ENCODE peak calls at places on chromosomes 3 and 15, in nine cellular contexts. Y is sigmoid colon; O is psoas muscle; S is right atrium auricular region; T is AG04450; B is CD4-positive, alpha-beta T cell; J is endothelial cell; Z is mammary epithelial cell; I is lung. R is an unnamed sample.

GRCh38 chr15:35858707-35859106 is 312.7 kb upstream of the DPH6 start:
- DNase-seq in Y (no peak), O (no peak), S (no peak), T (no peak), B (no peak), J (no peak), Z (no peak), I (no peak), R (no peak)

GRCh38 chr3:147089286-147089685 is 317.1 kb downstream of the ZIC4 start:
- DNase-seq in Y (no peak), O (no peak), S (no peak), T (no peak), B (no peak), J (no peak), Z (no peak), I (no peak), R (no peak)

GRCh38 chr15:60591491-60592385 is 112.8 kb upstream of the ICE2 start:
- DNase-seq in Y (peak), O (peak), S (no peak), T (no peak), B (no peak), J (peak), Z (peak), I (peak), R (peak)

GRCh38 chr15:92166029-92166428 is 227.7 kb upstream of the ST8SIA2 start:
- DNase-seq in Y (no peak), O (no peak), S (no peak), T (no peak), B (no peak), J (no peak), Z (no peak), I (no peak), R (no peak)

GRCh38 chr3:64398431-64398830 is 173.2 kb upstream of the PRICKLE2 start:
- DNase-seq in Y (no peak), O (no peak), S (no peak), T (no peak), B (no peak), J (no peak), Z (no peak), I (no peak), R (no peak)

GRCh38 chr3:155281892-155282291 is 11.6 kb downstream of the STRIT1 start:
- DNase-seq in Y (no peak), O (no peak), S (no peak), T (no peak), B (no peak), J (no peak), Z (no peak), I (no peak), R (no peak)

GRCh38 chr15:80070840-80071239 is 11.4 kb downstream of the ZFAND6 start:
- DNase-seq in Y (no peak), O (no peak), S (no peak), T (no peak), B (no peak), J (no peak), Z (no peak), I (no peak), R (no peak)

GRCh38 chr3:187533797-187534196 is 136.4 kb downstream of the SST start:
- DNase-seq in Y (no peak), O (no peak), S (no peak), T (no peak), B (no peak), J (no peak), Z (no peak), I (no peak), R (no peak)

GRCh38 chr3:187770224-187770623 is 25.0 kb upstream of the BCL6 start:
- DNase-seq in Y (no peak), O (no peak), S (no peak), T (no peak), B (no peak), J (no peak), Z (no peak), I (no peak), R (no peak)

GRCh38 chr3:141308588-141309218 is 59.6 kb upstream of the ZBTB38 start:
- DNase-seq in Y (no peak), O (peak), S (peak), T (no peak), B (no peak), J (peak), Z (peak), I (peak), R (no peak)

GRCh38 chr15:60228096-60228495 is 169.7 kb downstream of the ANXA2 start:
- DNase-seq in Y (no peak), O (no peak), S (no peak), T (no peak), B (no peak), J (no peak), Z (no peak), I (no peak), R (no peak)

GRCh38 chr15:65818927-65819562 is 27.0 kb upstream of the DENND4A start:
- DNase-seq in Y (no peak), O (no peak), S (no peak), T (no peak), B (no peak), J (no peak), Z (no peak), I (no peak), R (no peak)

GRCh38 chr3:126184465-126185000 is 4.1 kb upstream of the ALDH1L1 start:
- DNase-seq in Y (no peak), O (no peak), S (no peak), T (no peak), B (no peak), J (no peak), Z (no peak), I (no peak), R (no peak)

GRCh38 chr15:77487479-77487861 is 66.8 kb downstream of the HMG20A start:
- DNase-seq in Y (no peak), O (no peak), S (no peak), T (no peak), B (no peak), J (peak), Z (no peak), I (no peak), R (no peak)

GRCh38 chr3:156181509-156181908 is 61.1 kb downstream of the KCNAB1 start:
- DNase-seq in Y (no peak), O (no peak), S (no peak), T (no peak), B (no peak), J (no peak), Z (peak), I (no peak), R (no peak)

GRCh38 chr3:130892759-130893239 is 1.1 kb upstream of the ATP2C1 start:
- DNase-seq in Y (peak), O (peak), S (peak), T (peak), B (peak), J (peak), Z (peak), I (peak), R (no peak)

GRCh38 chr3:138187296-138188012 is at the start of gene ARMC8:
- DNase-seq in Y (peak), O (peak), S (peak), T (no peak), B (peak), J (peak), Z (peak), I (peak), R (peak)

GRCh38 chr3:30073622-30074021 is 532.8 kb upstream of the TGFBR2 start:
- DNase-seq in Y (no peak), O (no peak), S (no peak), T (no peak), B (no peak), J (no peak), Z (peak), I (no peak), R (no peak)

GRCh38 chr3:118949113-118949760 is 85.4 kb downstream of the IGSF11 start:
- DNase-seq in Y (no peak), O (no peak), S (no peak), T (no peak), B (no peak), J (no peak), Z (no peak), I (no peak), R (no peak)

GRCh38 chr3:71978150-71978721 is 193.3 kb upstream of the PROK2 start:
- DNase-seq in Y (no peak), O (no peak), S (no peak), T (no peak), B (no peak), J (no peak), Z (no peak), I (no peak), R (no peak)

GRCh38 chr3:20645340-20645739 is 459.3 kb upstream of the SGO1 start:
- DNase-seq in Y (no peak), O (no peak), S (no peak), T (no peak), B (no peak), J (no peak), Z (no peak), I (no peak), R (no peak)

GRCh38 chr15:65132841-65133549 is 613 bp downstream of the PDCD7 start:
- DNase-seq in Y (no peak), O (peak), S (no peak), T (peak), B (no peak), J (peak), Z (peak), I (peak), R (peak)

GRCh38 chr3:118641608-118642007 is 393.0 kb downstream of the IGSF11 start:
- DNase-seq in Y (no peak), O (no peak), S (no peak), T (no peak), B (no peak), J (peak), Z (no peak), I (no peak), R (no peak)

GRCh38 chr3:133479895-133480669 is 80.2 kb downstream of the BFSP2 start:
- DNase-seq in Y (no peak), O (no peak), S (no peak), T (no peak), B (no peak), J (no peak), Z (peak), I (no peak), R (no peak)

GRCh38 chr3:156273068-156273709 is 152.8 kb downstream of the KCNAB1 start:
- DNase-seq in Y (peak), O (no peak), S (no peak), T (no peak), B (no peak), J (no peak), Z (no peak), I (no peak), R (no peak)

GRCh38 chr3:5122741-5123706 is 932 bp downstream of the ARL8B start:
- DNase-seq in Y (peak), O (peak), S (peak), T (no peak), B (peak), J (no peak), Z (peak), I (peak), R (no peak)

GRCh38 chr3:12965999-12966846 is 107.0 kb downstream of the IQSEC1 start:
- DNase-seq in Y (no peak), O (no peak), S (no peak), T (no peak), B (no peak), J (no peak), Z (peak), I (no peak), R (no peak)

GRCh38 chr3:185823280-185824044 is 1.4 kb downstream of the IGF2BP2 start:
- DNase-seq in Y (peak), O (peak), S (no peak), T (no peak), B (no peak), J (peak), Z (peak), I (peak), R (peak)
- TF ChIP-seq CTCF in Y (no peak), O (no peak), S (peak), T (peak), B (no peak), J (no peak), Z (no peak), I (no peak), R (peak)

GRCh38 chr3:62013931-62014330 is 359.4 kb downstream of the FEZF2 start:
- DNase-seq in Y (no peak), O (no peak), S (no peak), T (no peak), B (no peak), J (no peak), Z (no peak), I (no peak), R (no peak)
- TF ChIP-seq CTCF in Y (no peak), O (no peak), S (no peak), T (no peak), B (no peak), J (no peak), Z (no peak), I (no peak), R (no peak)

GRCh38 chr3:123883656-123884257 is 375 bp downstream of the MYLK start:
- DNase-seq in Y (no peak), O (peak), S (no peak), T (no peak), B (no peak), J (peak), Z (peak), I (no peak), R (no peak)

GRCh38 chr3:123884258-123884831 is at the start of gene MYLK:
- DNase-seq in Y (peak), O (peak), S (no peak), T (peak), B (no peak), J (peak), Z (peak), I (peak), R (no peak)

GRCh38 chr3:123881771-123882170 is 2.4 kb downstream of the MYLK start:
- DNase-seq in Y (no peak), O (no peak), S (no peak), T (no peak), B (no peak), J (no peak), Z (no peak), I (no peak), R (no peak)

GRCh38 chr3:123883111-123883510 is 1.0 kb downstream of the MYLK start:
- DNase-seq in Y (no peak), O (no peak), S (no peak), T (no peak), B (no peak), J (no peak), Z (peak), I (no peak), R (no peak)

GRCh38 chr3:123884993-123885392 is 861 bp upstream of the MYLK start:
- DNase-seq in Y (no peak), O (no peak), S (no peak), T (no peak), B (no peak), J (no peak), Z (no peak), I (no peak), R (no peak)
- TF ChIP-seq CTCF in Y (no peak), O (no peak), S (no peak), T (no peak), B (no peak), J (no peak), Z (no peak), I (no peak), R (no peak)

GRCh38 chr15:49875392-49875791 is 243.6 kb downstream of the ATP8B4 start:
- DNase-seq in Y (no peak), O (no peak), S (no peak), T (no peak), B (no peak), J (no peak), Z (peak), I (no peak), R (no peak)
- TF ChIP-seq CTCF in Y (no peak), O (no peak), S (no peak), T (no peak), B (no peak), J (peak), Z (peak), I (no peak), R (no peak)

GRCh38 chr3:34066999-34067398 is 268.6 kb downstream of the PDCD6IP start:
- DNase-seq in Y (no peak), O (no peak), S (no peak), T (no peak), B (no peak), J (no peak), Z (no peak), I (no peak), R (no peak)
- TF ChIP-seq CTCF in Y (no peak), O (no peak), S (no peak), T (no peak), B (no peak), J (no peak), Z (no peak), I (no peak), R (no peak)